ENCODE peak calls at places on chromosome 22, in four cellular contexts. U is tibial nerve, S is heart left ventricle, K is pancreas. J is an unnamed sample. For H3K27me3, the result is how much of the 10 kb centered on the place peaks cover.

GRCh38 chr22:46366801-46367706 is 31.5 kb downstream of the TRMU start:
- DNase-seq in U (no peak), S (no peak), K (no peak), J (no peak)

GRCh38 chr22:42993651-42994275 is 21.2 kb downstream of the PACSIN2 start:
- DNase-seq in U (no peak), S (no peak), K (no peak), J (peak)

GRCh38 chr22:38756631-38757463 is 1.0 kb upstream of the SUN2 start:
- DNase-seq in U (no peak), S (no peak), K (no peak), J (peak)

GRCh38 chr22:48500481-48501230 is 1327.0 kb downstream of the BRD1 start:
- DNase-seq in U (no peak), S (no peak), K (no peak), J (no peak)

GRCh38 chr22:42805998-42806481 is 51.0 kb downstream of the ARFGAP3 start:
- DNase-seq in U (no peak), S (no peak), K (no peak), J (no peak)

GRCh38 chr22:50729391-50730012 is 8.5 kb upstream of the ACR start:
- DNase-seq in U (peak), S (peak), K (peak), J (peak)

GRCh38 chr22:40043086-40043485 is 48.3 kb downstream of the FAM83F start:
- DNase-seq in U (no peak), S (peak), K (peak), J (no peak)

GRCh38 chr22:48372395-48372794 is 1455.3 kb downstream of the BRD1 start:
- DNase-seq in U (no peak), S (no peak), K (no peak), J (no peak)

GRCh38 chr22:39343259-39344045 is 6.3 kb upstream of the SYNGR1 start:
- DNase-seq in U (no peak), S (peak), K (peak), J (peak)

GRCh38 chr22:37664249-37665101 is 6.0 kb downstream of the PDXP start:
- DNase-seq in U (peak), S (no peak), K (no peak), J (no peak)

GRCh38 chr22:40177738-40178416 is at the start of gene TNRC6B:
- DNase-seq in U (peak), S (peak), K (peak), J (peak)

GRCh38 chr22:46084376-46084775 is 66.0 kb upstream of the PPARA start:
- DNase-seq in U (peak), S (peak), K (no peak), J (no peak)

GRCh38 chr22:24887260-24887659 is 59.2 kb downstream of the LHFPL7 start:
- DNase-seq in U (no peak), S (no peak), K (no peak), J (no peak)

GRCh38 chr22:39297490-39298193 is 21.8 kb downstream of the RPL3 start:
- DNase-seq in U (no peak), S (no peak), K (no peak), J (peak)

GRCh38 chr22:23068832-23069385 is 1.4 kb upstream of the GNAZ start:
- DNase-seq in U (peak), S (peak), K (no peak), J (peak)

GRCh38 chr22:24140357-24140756 is 40.9 kb upstream of the SUSD2 start:
- DNase-seq in U (no peak), S (no peak), K (no peak), J (no peak)

GRCh38 chr22:47355776-47356432 is 593.5 kb downstream of the TBC1D22A start:
- DNase-seq in U (no peak), S (no peak), K (no peak), J (no peak)

GRCh38 chr22:44536411-44536810 is 38.4 kb upstream of the RTL6 start:
- DNase-seq in U (no peak), S (no peak), K (no peak), J (no peak)
- TF ChIP-seq CTCF in U (no peak), S (no peak), K (no peak), J (no peak)

GRCh38 chr22:27874185-27874584 is 44.9 kb downstream of the PITPNB start:
- DNase-seq in U (no peak), S (no peak), K (no peak), J (no peak)

GRCh38 chr22:27870234-27871191 is 48.5 kb downstream of the PITPNB start:
- DNase-seq in U (no peak), S (no peak), K (no peak), J (no peak)

GRCh38 chr22:27871306-27872014 is 47.6 kb downstream of the PITPNB start:
- DNase-seq in U (no peak), S (no peak), K (no peak), J (no peak)

GRCh38 chr22:27873476-27873875 is 45.6 kb downstream of the PITPNB start:
- DNase-seq in U (no peak), S (peak), K (no peak), J (no peak)

DNA sequence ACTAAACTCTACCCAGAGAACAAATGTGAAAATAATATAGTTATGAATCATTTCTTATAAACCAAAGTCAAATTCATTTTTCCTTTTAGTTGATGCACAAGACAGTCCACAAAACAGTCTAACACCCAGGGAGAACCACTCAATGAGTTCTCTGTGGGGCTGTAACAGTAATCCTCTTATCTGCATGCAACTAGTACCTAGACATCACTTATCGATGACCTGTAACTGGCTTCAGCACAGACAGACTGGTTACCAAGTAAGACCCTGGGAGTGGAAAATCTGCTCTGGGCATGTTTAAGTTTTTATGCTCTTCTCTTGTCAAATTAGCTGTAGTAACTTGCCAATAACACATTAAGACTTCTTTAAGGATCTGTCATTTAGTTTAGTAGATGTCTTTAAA is 46.6 kb downstream of the PITPNB start:
- DNase-seq in U (no peak), S (no peak), K (no peak), J (no peak)
- H3K27ac ChIP-seq in U (no peak), S (peak), K (no peak), J (no peak)

GRCh38 chr22:44782286-44782830 is 30.0 kb downstream of the ARHGAP8 start:
- DNase-seq in U (no peak), S (no peak), K (no peak), J (no peak)
- H3K27me3 ChIP-seq in U (under half), S (under half), K (under half), J (under half)

GRCh38 chr22:27716074-27716473 is 85.5 kb downstream of the MN1 start:
- DNase-seq in U (no peak), S (no peak), K (no peak), J (no peak)

GRCh38 chr22:27717094-27717493 is 84.5 kb downstream of the MN1 start:
- DNase-seq in U (no peak), S (no peak), K (no peak), J (no peak)

GRCh38 chr22:27714076-27714475 is 87.5 kb downstream of the MN1 start:
- DNase-seq in U (no peak), S (no peak), K (no peak), J (no peak)

GRCh38 chr22:27711756-27712155 is 89.8 kb downstream of the MN1 start:
- DNase-seq in U (no peak), S (no peak), K (no peak), J (no peak)

DNA sequence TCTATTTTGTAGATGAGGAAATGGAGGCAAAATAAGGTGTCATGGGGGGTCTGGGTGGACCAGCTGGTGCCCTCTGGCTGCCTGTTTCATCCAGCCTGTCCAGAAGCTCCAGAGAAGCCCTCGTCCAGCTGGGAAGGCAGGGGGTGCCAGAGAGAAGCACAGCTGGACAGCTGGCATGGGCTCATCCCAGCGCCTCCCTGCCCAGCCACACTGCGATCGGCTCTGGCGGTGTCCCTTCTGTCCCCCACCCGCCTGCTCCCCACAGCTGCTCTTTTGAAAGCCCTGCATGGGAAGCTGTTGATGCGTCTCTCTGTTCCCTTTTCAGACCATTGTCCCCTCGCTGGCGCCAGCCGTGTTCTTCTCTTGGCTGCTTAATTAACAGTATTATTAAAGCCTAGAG is 86.5 kb downstream of the MN1 start:
- DNase-seq in U (no peak), S (peak), K (no peak), J (no peak)
- TF ChIP-seq CTCF in U (no peak), S (peak), K (no peak), J (no peak)

GRCh38 chr22:36351921-36352774 is 35.6 kb downstream of the MYH9 start:
- DNase-seq in U (no peak), S (no peak), K (no peak), J (no peak)

GRCh38 chr22:36352775-36353507 is 34.8 kb downstream of the MYH9 start:
- DNase-seq in U (peak), S (peak), K (peak), J (no peak)

GRCh38 chr22:36356708-36357694 is 30.8 kb downstream of the MYH9 start:
- DNase-seq in U (no peak), S (peak), K (no peak), J (no peak)

GRCh38 chr22:36355894-36356293 is 31.9 kb downstream of the MYH9 start:
- DNase-seq in U (no peak), S (no peak), K (no peak), J (no peak)

DNA sequence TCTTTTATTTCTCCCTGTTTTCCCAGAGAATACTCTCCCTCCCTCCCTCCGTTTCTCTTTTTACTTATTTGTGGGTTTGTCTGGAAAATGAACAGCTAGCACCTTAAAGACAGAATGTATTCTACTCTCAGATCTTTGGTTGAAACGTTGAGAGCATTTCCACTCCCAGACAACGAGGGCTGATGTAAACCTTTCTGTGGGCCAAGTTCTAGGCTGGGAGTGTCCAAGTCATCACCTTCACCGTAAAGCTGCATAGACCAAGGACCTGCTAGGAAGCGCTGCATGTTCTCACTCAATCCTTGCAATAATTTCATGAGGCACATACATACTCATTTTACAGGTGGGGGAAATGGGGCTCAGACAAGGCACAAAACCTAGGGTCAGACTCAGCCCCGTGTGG is 32.4 kb downstream of the MYH9 start:
- DNase-seq in U (no peak), S (no peak), K (no peak), J (no peak)
- H3K27ac ChIP-seq in U (peak), S (peak), K (peak), J (peak)

GRCh38 chr22:17999851-18000250 is 24.5 kb downstream of the MICAL3 start:
- DNase-seq in U (no peak), S (no peak), K (no peak), J (no peak)
- H3K27me3 ChIP-seq in U (under half), S (under half), K (under half), J (under half)